ENCODE peak calls at places on chromosome 22, in six cellular contexts. One of them, this sample, is unnamed.
A peak's percentile ranks its signal among the peaks of the same experiment; 100 is the strongest.

GRCh38 chr22:26041931-26042330 is 127.3 kb upstream of the SEZ6L start:
- DNase-seq in ascending aorta: no peak
- DNase-seq in colonic mucosa: no peak
- DNase-seq in osteoblast: no peak
- DNase-seq in upper lobe of right lung: no peak
- DNase-seq in heart left ventricle: no peak
- DNase-seq in this sample: no peak

GRCh38 chr22:35542157-35542971 is 1.7 kb downstream of the RASD2 start:
- DNase-seq in ascending aorta: no peak
- DNase-seq in colonic mucosa: no peak
- DNase-seq in osteoblast: no peak
- DNase-seq in upper lobe of right lung: no peak
- DNase-seq in heart left ventricle: no peak
- DNase-seq in this sample: no peak

GRCh38 chr22:20569059-20570058 is 61.9 kb downstream of the MED15 start:
- DNase-seq in ascending aorta: peak; percentile 63
- DNase-seq in colonic mucosa: no peak
- DNase-seq in osteoblast: peak; percentile 98
- DNase-seq in upper lobe of right lung: peak; percentile 93
- DNase-seq in heart left ventricle: peak; percentile 75
- DNase-seq in this sample: no peak

GRCh38 chr22:33715626-33716025 is 204.7 kb downstream of the LARGE1 start:
- DNase-seq in ascending aorta: no peak
- DNase-seq in colonic mucosa: no peak
- DNase-seq in osteoblast: no peak
- DNase-seq in upper lobe of right lung: no peak
- DNase-seq in heart left ventricle: no peak
- DNase-seq in this sample: no peak

GRCh38 chr22:50304528-50305392 is 2.7 kb downstream of the PLXNB2 start:
- DNase-seq in ascending aorta: no peak
- DNase-seq in colonic mucosa: peak; percentile 77
- DNase-seq in osteoblast: peak; percentile 95
- DNase-seq in upper lobe of right lung: peak; percentile 82
- DNase-seq in heart left ventricle: no peak
- DNase-seq in this sample: no peak

GRCh38 chr22:48256776-48257689 is 1494.6 kb downstream of the TBC1D22A start:
- DNase-seq in ascending aorta: no peak
- DNase-seq in colonic mucosa: no peak
- DNase-seq in osteoblast: peak; percentile 54
- DNase-seq in upper lobe of right lung: no peak
- DNase-seq in heart left ventricle: no peak
- DNase-seq in this sample: no peak

GRCh38 chr22:26259510-26259909 is 90.2 kb downstream of the SEZ6L start:
- DNase-seq in ascending aorta: no peak
- DNase-seq in colonic mucosa: no peak
- DNase-seq in osteoblast: no peak
- DNase-seq in upper lobe of right lung: no peak
- DNase-seq in heart left ventricle: no peak
- DNase-seq in this sample: no peak

GRCh38 chr22:20531404-20532181 is 24.2 kb downstream of the MED15 start:
- DNase-seq in ascending aorta: peak; percentile 19
- DNase-seq in colonic mucosa: peak; percentile 66
- DNase-seq in osteoblast: peak; percentile 94
- DNase-seq in upper lobe of right lung: peak; percentile 84
- DNase-seq in heart left ventricle: peak; percentile 64
- DNase-seq in this sample: peak; percentile 90

GRCh38 chr22:49404576-49405199 is 423.0 kb downstream of the BRD1 start:
- DNase-seq in ascending aorta: no peak
- DNase-seq in colonic mucosa: peak; percentile 4
- DNase-seq in osteoblast: no peak
- DNase-seq in upper lobe of right lung: no peak
- DNase-seq in heart left ventricle: no peak
- DNase-seq in this sample: no peak

GRCh38 chr22:48485144-48486135 is 1342.2 kb downstream of the BRD1 start:
- DNase-seq in ascending aorta: no peak
- DNase-seq in colonic mucosa: no peak
- DNase-seq in osteoblast: no peak
- DNase-seq in upper lobe of right lung: peak; percentile 44
- DNase-seq in heart left ventricle: no peak
- DNase-seq in this sample: no peak

GRCh38 chr22:17744430-17744829 is 29.8 kb downstream of the BID start:
- DNase-seq in ascending aorta: no peak
- DNase-seq in colonic mucosa: no peak
- DNase-seq in osteoblast: no peak
- DNase-seq in upper lobe of right lung: no peak
- DNase-seq in heart left ventricle: no peak
- DNase-seq in this sample: no peak

GRCh38 chr22:25555506-25556060 is 8.9 kb upstream of the GRK3 start:
- DNase-seq in ascending aorta: no peak
- DNase-seq in colonic mucosa: no peak
- DNase-seq in osteoblast: no peak
- DNase-seq in upper lobe of right lung: no peak
- DNase-seq in heart left ventricle: no peak
- DNase-seq in this sample: no peak

DNA sequence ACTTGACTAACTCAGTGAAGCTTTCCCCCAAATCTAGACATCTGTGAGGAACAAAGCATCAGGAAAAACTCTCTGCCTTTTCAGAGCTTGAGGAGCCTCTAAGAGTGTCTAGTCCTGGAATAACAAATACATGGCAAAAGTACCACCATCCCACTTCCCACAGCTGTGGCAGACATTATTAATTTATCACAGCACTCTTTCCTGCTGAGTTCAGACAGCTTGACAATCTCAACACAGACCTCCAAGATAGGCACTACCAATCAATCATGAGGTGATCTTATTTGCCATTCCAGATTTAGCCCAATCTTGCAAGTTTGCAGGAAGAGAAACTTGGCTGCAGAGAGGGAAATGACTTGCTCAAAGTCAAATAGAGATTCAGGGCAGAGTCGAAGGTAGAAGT is 202.8 kb downstream of the MN1 start:
- DNase-seq in ascending aorta: no peak
- DNase-seq in colonic mucosa: no peak
- DNase-seq in osteoblast: no peak
- DNase-seq in upper lobe of right lung: no peak
- DNase-seq in heart left ventricle: no peak
- DNase-seq in this sample: no peak
- TF ChIP-seq CTCF in ascending aorta: no peak
- TF ChIP-seq CTCF in colonic mucosa: no peak
- TF ChIP-seq CTCF in osteoblast: no peak
- TF ChIP-seq CTCF in upper lobe of right lung: no peak
- TF ChIP-seq CTCF in heart left ventricle: no peak
- TF ChIP-seq CTCF in this sample: no peak

GRCh38 chr22:39244496-39245129 is at the start of gene PDGFB:
- DNase-seq in ascending aorta: no peak
- DNase-seq in colonic mucosa: peak; percentile 42
- DNase-seq in osteoblast: no peak
- DNase-seq in upper lobe of right lung: no peak
- DNase-seq in heart left ventricle: peak; percentile 78
- DNase-seq in this sample: no peak
- H3K27me3 ChIP-seq in ascending aorta: peaks cover 4% of the 10 kb centered on the region
- H3K27me3 ChIP-seq in colonic mucosa: peaks cover 42% of the 10 kb centered on the region
- H3K27me3 ChIP-seq in osteoblast: peaks cover 61% of the 10 kb centered on the region
- H3K27me3 ChIP-seq in upper lobe of right lung: peaks cover 28% of the 10 kb centered on the region
- H3K27me3 ChIP-seq in heart left ventricle: no peaks in the 10 kb centered on the region
- H3K27me3 ChIP-seq in this sample: peaks cover 61% of the 10 kb centered on the region

GRCh38 chr22:45525480-45525879 is 22.8 kb downstream of the FBLN1 start:
- DNase-seq in ascending aorta: no peak
- DNase-seq in colonic mucosa: no peak
- DNase-seq in osteoblast: no peak
- DNase-seq in upper lobe of right lung: no peak
- DNase-seq in heart left ventricle: no peak
- DNase-seq in this sample: no peak
- H3K4me1 ChIP-seq in ascending aorta: no peaks in the 10 kb centered on the region
- H3K4me1 ChIP-seq in colonic mucosa: no peaks in the 10 kb centered on the region
- H3K4me1 ChIP-seq in osteoblast: no peaks in the 10 kb centered on the region
- H3K4me1 ChIP-seq in upper lobe of right lung: peaks cover 4% of the 10 kb centered on the region
- H3K4me1 ChIP-seq in heart left ventricle: no peaks in the 10 kb centered on the region
- H3K4me1 ChIP-seq in this sample: no peaks in the 10 kb centered on the region

GRCh38 chr22:41619979-41620645 is 731 bp downstream of the DESI1 start:
- DNase-seq in ascending aorta: no peak
- DNase-seq in colonic mucosa: peak; percentile 60
- DNase-seq in osteoblast: peak; percentile 74
- DNase-seq in upper lobe of right lung: peak; percentile 75
- DNase-seq in heart left ventricle: peak; percentile 49
- DNase-seq in this sample: peak; percentile 64
- TF ChIP-seq CTCF in ascending aorta: no peak
- TF ChIP-seq CTCF in colonic mucosa: no peak
- TF ChIP-seq CTCF in osteoblast: no peak
- TF ChIP-seq CTCF in upper lobe of right lung: no peak
- TF ChIP-seq CTCF in heart left ventricle: no peak
- TF ChIP-seq CTCF in this sample: no peak

DNA sequence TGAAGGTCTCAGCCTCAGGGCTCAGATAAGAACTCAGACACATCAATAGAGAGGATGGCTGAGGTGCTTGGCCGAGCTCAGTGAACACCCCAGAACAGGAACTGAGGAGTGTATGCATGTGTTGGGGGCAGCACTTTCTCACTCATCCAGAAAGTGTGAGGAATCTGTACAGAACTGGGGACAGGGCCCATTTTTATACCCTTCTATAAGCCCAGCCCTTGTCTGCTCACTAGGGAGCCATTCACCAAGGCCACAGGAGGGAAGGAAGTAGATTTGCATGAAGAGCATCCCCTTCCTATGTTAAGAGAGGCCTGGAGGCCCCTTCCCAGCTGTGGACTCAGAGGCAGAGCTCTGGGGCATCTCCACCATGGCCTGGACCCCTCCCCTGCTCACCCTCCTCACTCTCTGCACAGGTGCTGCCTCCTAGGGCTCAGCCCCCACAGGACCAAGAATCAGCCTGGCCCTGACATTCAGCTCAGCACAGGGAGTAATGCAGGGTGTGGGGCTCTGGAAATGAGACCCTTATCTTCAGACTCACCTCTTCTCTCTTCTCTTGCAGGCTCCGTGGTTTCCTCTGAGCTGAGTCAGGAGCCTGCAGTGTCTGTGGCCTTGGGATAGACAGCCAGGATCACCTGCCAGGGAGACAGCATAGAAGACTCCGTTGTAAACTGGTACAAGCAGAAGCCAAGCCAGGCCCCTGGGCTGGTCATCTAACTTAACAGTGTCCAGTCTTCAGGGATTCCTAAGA is 39.9 kb upstream of the GGTLC2 start:
- DNase-seq in ascending aorta: no peak
- DNase-seq in colonic mucosa: no peak
- DNase-seq in osteoblast: no peak
- DNase-seq in upper lobe of right lung: no peak
- DNase-seq in heart left ventricle: no peak
- DNase-seq in this sample: no peak
- H3K27me3 ChIP-seq in ascending aorta: no peaks in the 10 kb centered on the region
- H3K27me3 ChIP-seq in colonic mucosa: no peaks in the 10 kb centered on the region
- H3K27me3 ChIP-seq in osteoblast: peaks cover 4% of the 10 kb centered on the region
- H3K27me3 ChIP-seq in upper lobe of right lung: no peaks in the 10 kb centered on the region
- H3K27me3 ChIP-seq in heart left ventricle: no peaks in the 10 kb centered on the region
- H3K27me3 ChIP-seq in this sample: peaks cover 12% of the 10 kb centered on the region

DNA sequence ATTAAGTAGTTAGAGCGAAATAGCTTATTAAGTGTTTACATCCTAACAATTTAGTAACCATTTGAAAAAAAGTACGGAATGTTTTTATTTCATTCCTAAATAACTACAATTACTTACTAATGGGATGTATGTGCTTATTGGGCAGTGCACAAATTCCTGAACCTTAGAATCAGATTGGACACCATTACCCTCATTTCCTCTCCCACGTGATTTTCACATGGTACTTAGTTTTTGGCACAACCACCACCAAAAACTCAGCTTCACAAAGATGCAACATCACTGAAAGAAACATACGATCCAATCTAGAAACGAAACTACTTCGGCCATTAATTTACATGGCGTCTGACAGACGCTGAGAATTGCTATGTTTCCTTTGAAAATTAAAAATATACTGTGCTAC is 81.5 kb downstream of the FBXO7 start:
- DNase-seq in ascending aorta: no peak
- DNase-seq in colonic mucosa: no peak
- DNase-seq in osteoblast: peak; percentile 58
- DNase-seq in upper lobe of right lung: no peak
- DNase-seq in heart left ventricle: no peak
- DNase-seq in this sample: no peak
- H3K4me1 ChIP-seq in ascending aorta: no peaks in the 10 kb centered on the region
- H3K4me1 ChIP-seq in colonic mucosa: peaks cover 8% of the 10 kb centered on the region
- H3K4me1 ChIP-seq in osteoblast: peaks cover 12% of the 10 kb centered on the region
- H3K4me1 ChIP-seq in upper lobe of right lung: peaks cover 9% of the 10 kb centered on the region
- H3K4me1 ChIP-seq in heart left ventricle: no peaks in the 10 kb centered on the region
- H3K4me1 ChIP-seq in this sample: no peaks in the 10 kb centered on the region

DNA sequence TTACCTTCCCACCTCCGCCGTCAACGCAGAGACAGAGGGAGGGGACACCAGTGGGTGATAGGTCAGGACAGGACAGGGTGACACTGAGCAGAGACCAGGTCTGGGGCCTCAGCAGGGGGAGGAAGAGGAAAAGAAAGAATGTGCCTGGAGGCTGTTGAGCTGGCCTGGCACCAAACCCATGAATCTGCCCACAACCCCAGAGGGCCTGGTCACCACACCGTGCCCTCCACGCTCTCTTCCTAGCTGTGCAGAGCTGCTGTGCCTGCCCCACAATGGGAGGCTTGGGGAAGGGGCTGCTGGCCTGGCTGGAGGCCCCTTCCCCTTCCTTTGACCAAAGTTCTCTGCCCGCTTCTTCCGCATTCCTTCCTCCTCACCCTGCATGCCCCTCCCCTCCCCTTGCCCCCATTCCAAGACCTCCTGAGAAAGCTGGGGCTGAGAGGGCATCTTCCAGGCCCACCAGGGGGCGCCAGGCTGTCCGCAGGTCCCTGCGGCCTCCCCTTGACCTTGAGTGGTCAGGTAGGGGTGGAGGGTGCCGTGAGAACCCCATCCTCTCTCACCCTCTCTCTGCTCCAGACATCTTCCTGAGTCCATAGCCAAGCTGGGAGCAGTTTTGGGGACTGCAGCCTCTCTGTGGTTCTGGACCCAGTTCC is 11.0 kb upstream of the CACNA1I start:
- DNase-seq in ascending aorta: no peak
- DNase-seq in colonic mucosa: no peak
- DNase-seq in osteoblast: no peak
- DNase-seq in upper lobe of right lung: no peak
- DNase-seq in heart left ventricle: no peak
- DNase-seq in this sample: peak; percentile 42
- TF ChIP-seq CTCF in ascending aorta: no peak
- TF ChIP-seq CTCF in colonic mucosa: peak; percentile 17
- TF ChIP-seq CTCF in osteoblast: peak; percentile 34
- TF ChIP-seq CTCF in upper lobe of right lung: peak; percentile 27
- TF ChIP-seq CTCF in heart left ventricle: peak; percentile 17
- TF ChIP-seq CTCF in this sample: peak; percentile 68

GRCh38 chr22:36687516-36687915 is 16.0 kb downstream of the CACNG2 start:
- DNase-seq in ascending aorta: no peak
- DNase-seq in colonic mucosa: no peak
- DNase-seq in osteoblast: no peak
- DNase-seq in upper lobe of right lung: no peak
- DNase-seq in heart left ventricle: no peak
- DNase-seq in this sample: no peak
- H3K27me3 ChIP-seq in ascending aorta: no peaks in the 10 kb centered on the region
- H3K27me3 ChIP-seq in colonic mucosa: no peaks in the 10 kb centered on the region
- H3K27me3 ChIP-seq in osteoblast: peaks cover 65% of the 10 kb centered on the region
- H3K27me3 ChIP-seq in upper lobe of right lung: peaks cover 80% of the 10 kb centered on the region
- H3K27me3 ChIP-seq in heart left ventricle: peaks cover 5% of the 10 kb centered on the region
- H3K27me3 ChIP-seq in this sample: no peaks in the 10 kb centered on the region

This sample was measured in BE2C.